ENCODE peak calls at places on chromosomes 2 and 18, in ten cellular contexts. One of them, this sample, is unnamed.

GRCh38 chr2:119283873-119284331 is 60.3 kb downstream of the STEAP3 start:
- DNase-seq in EL: peak; percentile 78
- DNase-seq in SJSA1: no peak
- DNase-seq in astrocyte of the spinal cord: peak; percentile 84
- DNase-seq in NCI-H526: no peak
- DNase-seq in progenitor cell of endocrine pancreas: no peak
- DNase-seq in caudate nucleus: no peak
- DNase-seq in heart left ventricle: peak; percentile 75
- DNase-seq in esophagus squamous epithelium: no peak
- DNase-seq in neuronal stem cell: no peak
- DNase-seq in this sample: no peak

GRCh38 chr2:1590611-1591460 is 153.5 kb downstream of the PXDN start:
- DNase-seq in caudate nucleus: no peak
- DNase-seq in neuronal stem cell: no peak
- DNase-seq in SJSA1: peak; percentile 39
- DNase-seq in NCI-H526: no peak
- DNase-seq in EL: no peak
- DNase-seq in progenitor cell of endocrine pancreas: no peak
- DNase-seq in esophagus squamous epithelium: no peak
- DNase-seq in astrocyte of the spinal cord: no peak
- DNase-seq in heart left ventricle: no peak
- DNase-seq in this sample: no peak

GRCh38 chr18:61833387-61833786 is 59.4 kb downstream of the RNF152 start:
- DNase-seq in SJSA1: no peak
- DNase-seq in esophagus squamous epithelium: no peak
- DNase-seq in heart left ventricle: no peak
- DNase-seq in progenitor cell of endocrine pancreas: no peak
- DNase-seq in EL: peak; percentile 68
- DNase-seq in astrocyte of the spinal cord: peak; percentile 67
- DNase-seq in caudate nucleus: no peak
- DNase-seq in NCI-H526: no peak
- DNase-seq in neuronal stem cell: no peak
- DNase-seq in this sample: no peak

GRCh38 chr2:140835079-140835478 is 1295.7 kb downstream of the LRP1B start:
- DNase-seq in neuronal stem cell: no peak
- DNase-seq in esophagus squamous epithelium: no peak
- DNase-seq in caudate nucleus: no peak
- DNase-seq in progenitor cell of endocrine pancreas: no peak
- DNase-seq in heart left ventricle: no peak
- DNase-seq in astrocyte of the spinal cord: no peak
- DNase-seq in NCI-H526: no peak
- DNase-seq in EL: no peak
- DNase-seq in SJSA1: no peak
- DNase-seq in this sample: no peak

GRCh38 chr2:43408784-43409160 is 182.4 kb upstream of the ZFP36L2 start:
- DNase-seq in NCI-H526: no peak
- DNase-seq in progenitor cell of endocrine pancreas: no peak
- DNase-seq in neuronal stem cell: no peak
- DNase-seq in heart left ventricle: no peak
- DNase-seq in caudate nucleus: no peak
- DNase-seq in EL: no peak
- DNase-seq in esophagus squamous epithelium: no peak
- DNase-seq in SJSA1: no peak
- DNase-seq in astrocyte of the spinal cord: no peak
- DNase-seq in this sample: no peak

GRCh38 chr2:53880756-53881155 is 21.0 kb upstream of the GPR75 start:
- DNase-seq in caudate nucleus: no peak
- DNase-seq in esophagus squamous epithelium: no peak
- DNase-seq in progenitor cell of endocrine pancreas: no peak
- DNase-seq in astrocyte of the spinal cord: peak; percentile 82
- DNase-seq in heart left ventricle: no peak
- DNase-seq in neuronal stem cell: no peak
- DNase-seq in NCI-H526: no peak
- DNase-seq in SJSA1: no peak
- DNase-seq in EL: peak; percentile 64
- DNase-seq in this sample: no peak

GRCh38 chr18:25834061-25834460 is 256.4 kb downstream of the SS18 start:
- DNase-seq in NCI-H526: no peak
- DNase-seq in neuronal stem cell: no peak
- DNase-seq in caudate nucleus: no peak
- DNase-seq in astrocyte of the spinal cord: no peak
- DNase-seq in SJSA1: no peak
- DNase-seq in esophagus squamous epithelium: no peak
- DNase-seq in heart left ventricle: no peak
- DNase-seq in progenitor cell of endocrine pancreas: no peak
- DNase-seq in EL: no peak
- DNase-seq in this sample: no peak

GRCh38 chr2:27075219-27075871 is 3.1 kb upstream of the EMILIN1 start:
- DNase-seq in progenitor cell of endocrine pancreas: no peak
- DNase-seq in caudate nucleus: no peak
- DNase-seq in astrocyte of the spinal cord: no peak
- DNase-seq in EL: no peak
- DNase-seq in neuronal stem cell: no peak
- DNase-seq in NCI-H526: no peak
- DNase-seq in esophagus squamous epithelium: no peak
- DNase-seq in heart left ventricle: peak; percentile 65
- DNase-seq in SJSA1: no peak
- DNase-seq in this sample: no peak

GRCh38 chr2:98658816-98659486 is 50.6 kb downstream of the UNC50 start:
- DNase-seq in astrocyte of the spinal cord: no peak
- DNase-seq in esophagus squamous epithelium: no peak
- DNase-seq in caudate nucleus: no peak
- DNase-seq in progenitor cell of endocrine pancreas: no peak
- DNase-seq in neuronal stem cell: no peak
- DNase-seq in NCI-H526: no peak
- DNase-seq in SJSA1: no peak
- DNase-seq in heart left ventricle: no peak
- DNase-seq in EL: no peak
- DNase-seq in this sample: no peak

GRCh38 chr18:21656402-21656801 is 44.3 kb downstream of the SNRPD1 start:
- DNase-seq in caudate nucleus: no peak
- DNase-seq in neuronal stem cell: no peak
- DNase-seq in SJSA1: no peak
- DNase-seq in astrocyte of the spinal cord: peak; percentile 46
- DNase-seq in heart left ventricle: no peak
- DNase-seq in EL: peak; percentile 37
- DNase-seq in NCI-H526: no peak
- DNase-seq in esophagus squamous epithelium: no peak
- DNase-seq in progenitor cell of endocrine pancreas: no peak
- DNase-seq in this sample: no peak

GRCh38 chr2:120596990-120597594 is 138.6 kb upstream of the GLI2 start:
- DNase-seq in progenitor cell of endocrine pancreas: no peak
- DNase-seq in astrocyte of the spinal cord: peak; percentile 56
- DNase-seq in NCI-H526: no peak
- DNase-seq in neuronal stem cell: no peak
- DNase-seq in EL: peak; percentile 47
- DNase-seq in caudate nucleus: no peak
- DNase-seq in heart left ventricle: no peak
- DNase-seq in SJSA1: no peak
- DNase-seq in esophagus squamous epithelium: no peak
- DNase-seq in this sample: no peak

GRCh38 chr2:62461707-62462106 is 44.3 kb downstream of the TMEM17 start:
- DNase-seq in SJSA1: no peak
- DNase-seq in esophagus squamous epithelium: no peak
- DNase-seq in EL: no peak
- DNase-seq in neuronal stem cell: no peak
- DNase-seq in heart left ventricle: peak; percentile 54
- DNase-seq in NCI-H526: no peak
- DNase-seq in progenitor cell of endocrine pancreas: no peak
- DNase-seq in caudate nucleus: no peak
- DNase-seq in astrocyte of the spinal cord: peak; percentile 70
- DNase-seq in this sample: no peak

GRCh38 chr2:55862269-55862668 is 61.3 kb downstream of the EFEMP1 start:
- DNase-seq in NCI-H526: no peak
- DNase-seq in neuronal stem cell: no peak
- DNase-seq in SJSA1: no peak
- DNase-seq in heart left ventricle: no peak
- DNase-seq in progenitor cell of endocrine pancreas: no peak
- DNase-seq in esophagus squamous epithelium: no peak
- DNase-seq in caudate nucleus: no peak
- DNase-seq in EL: peak; percentile 92
- DNase-seq in astrocyte of the spinal cord: peak; percentile 94
- DNase-seq in this sample: no peak

GRCh38 chr18:11159844-11160243 is 10.5 kb upstream of the PIEZO2 start:
- DNase-seq in NCI-H526: no peak
- DNase-seq in SJSA1: no peak
- DNase-seq in neuronal stem cell: no peak
- DNase-seq in EL: no peak
- DNase-seq in progenitor cell of endocrine pancreas: no peak
- DNase-seq in esophagus squamous epithelium: no peak
- DNase-seq in astrocyte of the spinal cord: no peak
- DNase-seq in caudate nucleus: no peak
- DNase-seq in heart left ventricle: no peak
- DNase-seq in this sample: no peak

GRCh38 chr2:15059870-15060617 is 427.5 kb downstream of the LRATD1 start:
- DNase-seq in progenitor cell of endocrine pancreas: no peak
- DNase-seq in neuronal stem cell: no peak
- DNase-seq in caudate nucleus: no peak
- DNase-seq in esophagus squamous epithelium: no peak
- DNase-seq in SJSA1: no peak
- DNase-seq in NCI-H526: no peak
- DNase-seq in EL: no peak
- DNase-seq in heart left ventricle: no peak
- DNase-seq in astrocyte of the spinal cord: no peak
- DNase-seq in this sample: no peak

GRCh38 chr2:43136862-43137261 is 89.5 kb downstream of the ZFP36L2 start:
- DNase-seq in caudate nucleus: no peak
- DNase-seq in NCI-H526: no peak
- DNase-seq in SJSA1: no peak
- DNase-seq in astrocyte of the spinal cord: no peak
- DNase-seq in neuronal stem cell: no peak
- DNase-seq in heart left ventricle: peak; percentile 26
- DNase-seq in progenitor cell of endocrine pancreas: no peak
- DNase-seq in EL: no peak
- DNase-seq in esophagus squamous epithelium: peak; percentile 11
- DNase-seq in this sample: no peak

GRCh38 chr2:1707771-1708351 is 36.5 kb downstream of the PXDN start:
- DNase-seq in progenitor cell of endocrine pancreas: no peak
- DNase-seq in SJSA1: peak; percentile 93
- DNase-seq in esophagus squamous epithelium: no peak
- DNase-seq in astrocyte of the spinal cord: peak; percentile 91
- DNase-seq in NCI-H526: no peak
- DNase-seq in neuronal stem cell: peak; percentile 61
- DNase-seq in caudate nucleus: no peak
- DNase-seq in EL: peak; percentile 97
- DNase-seq in heart left ventricle: peak; percentile 90
- DNase-seq in this sample: no peak

GRCh38 chr2:172945511-172945850 is 130.2 kb upstream of the MAP3K20 start:
- DNase-seq in esophagus squamous epithelium: no peak
- DNase-seq in caudate nucleus: no peak
- DNase-seq in NCI-H526: no peak
- DNase-seq in EL: no peak
- DNase-seq in astrocyte of the spinal cord: no peak
- DNase-seq in heart left ventricle: no peak
- DNase-seq in SJSA1: no peak
- DNase-seq in neuronal stem cell: no peak
- DNase-seq in progenitor cell of endocrine pancreas: no peak
- DNase-seq in this sample: no peak

GRCh38 chr2:201327678-201328077 is 29.5 kb downstream of the FLACC1 start:
- DNase-seq in EL: no peak
- DNase-seq in caudate nucleus: no peak
- DNase-seq in progenitor cell of endocrine pancreas: no peak
- DNase-seq in neuronal stem cell: no peak
- DNase-seq in SJSA1: no peak
- DNase-seq in NCI-H526: no peak
- DNase-seq in esophagus squamous epithelium: no peak
- DNase-seq in astrocyte of the spinal cord: no peak
- DNase-seq in heart left ventricle: no peak
- DNase-seq in this sample: no peak

GRCh38 chr2:173644146-173644545 is 289.5 kb downstream of the CDCA7 start:
- DNase-seq in progenitor cell of endocrine pancreas: no peak
- DNase-seq in EL: peak; percentile 58
- DNase-seq in esophagus squamous epithelium: no peak
- DNase-seq in neuronal stem cell: no peak
- DNase-seq in NCI-H526: no peak
- DNase-seq in caudate nucleus: no peak
- DNase-seq in heart left ventricle: no peak
- DNase-seq in astrocyte of the spinal cord: peak; percentile 82
- DNase-seq in SJSA1: no peak
- DNase-seq in this sample: no peak

GRCh38 chr2:68292108-68292710 is 27.5 kb downstream of the CNRIP1 start:
- DNase-seq in neuronal stem cell: no peak
- DNase-seq in heart left ventricle: no peak
- DNase-seq in NCI-H526: no peak
- DNase-seq in astrocyte of the spinal cord: no peak
- DNase-seq in EL: no peak
- DNase-seq in caudate nucleus: no peak
- DNase-seq in esophagus squamous epithelium: no peak
- DNase-seq in SJSA1: no peak
- DNase-seq in progenitor cell of endocrine pancreas: no peak
- DNase-seq in this sample: no peak

GRCh38 chr18:72738136-72738535 is 129.7 kb downstream of the NETO1 start:
- DNase-seq in astrocyte of the spinal cord: no peak
- DNase-seq in EL: no peak
- DNase-seq in progenitor cell of endocrine pancreas: no peak
- DNase-seq in heart left ventricle: no peak
- DNase-seq in esophagus squamous epithelium: no peak
- DNase-seq in neuronal stem cell: no peak
- DNase-seq in caudate nucleus: no peak
- DNase-seq in NCI-H526: no peak
- DNase-seq in SJSA1: no peak
- DNase-seq in this sample: no peak

GRCh38 chr2:213238753-213239591 is 45.3 kb upstream of the SPAG16 start:
- DNase-seq in NCI-H526: no peak
- DNase-seq in SJSA1: peak; percentile 77
- DNase-seq in heart left ventricle: no peak
- DNase-seq in EL: peak; percentile 92
- DNase-seq in esophagus squamous epithelium: no peak
- DNase-seq in progenitor cell of endocrine pancreas: no peak
- DNase-seq in neuronal stem cell: no peak
- DNase-seq in caudate nucleus: no peak
- DNase-seq in astrocyte of the spinal cord: peak; percentile 90
- DNase-seq in this sample: no peak